ENCODE peak calls at places on chromosomes 7 and 10, in five cellular contexts. S, U, T, R and M are unnamed samples.

GRCh38 chr7:41881313-41882130 is 178.6 kb upstream of the INHBA start:
- DNase-seq in R (no peak), S (no peak), U (peak; percentile 46), T (no peak), M (no peak)

GRCh38 chr7:90599892-90600555 is 3.9 kb downstream of the CDK14 start:
- DNase-seq in S (no peak), R (no peak), U (no peak), T (no peak), M (no peak)

GRCh38 chr10:20631229-20631628 is 265.9 kb downstream of the NEBL start:
- DNase-seq in T (no peak), S (no peak), R (no peak), U (no peak), M (no peak)

GRCh38 chr10:32210306-32211045 is 136.5 kb downstream of the EPC1 start:
- DNase-seq in S (peak; percentile 78), T (peak; percentile 2), R (no peak), U (peak; percentile 24), M (no peak)

GRCh38 chr7:100435401-100436304 is 644 bp downstream of the PPP1R35 start:
- DNase-seq in S (peak; percentile 38), R (no peak), U (peak; percentile 64), T (no peak), M (peak; percentile 45)

GRCh38 chr10:94402204-94403033 is at the start of gene TBC1D12:
- DNase-seq in S (peak; percentile 99), U (peak; percentile 96), T (peak; percentile 88), R (peak; percentile 83), M (peak; percentile 94)

GRCh38 chr7:41130021-41130420 is 572.9 kb downstream of the INHBA start:
- DNase-seq in T (no peak), R (no peak), S (no peak), U (no peak), M (no peak)

GRCh38 chr10:126632705-126633104 is 37.8 kb downstream of the C10orf90 start:
- DNase-seq in R (no peak), T (no peak), S (no peak), U (no peak), M (no peak)

GRCh38 chr10:23100331-23101030 is 5.1 kb downstream of the MSRB2 start:
- DNase-seq in S (no peak), R (no peak), U (no peak), T (no peak), M (no peak)

GRCh38 chr7:115937960-115938359 is 92.6 kb downstream of the TFEC start:
- DNase-seq in U (no peak), T (no peak), R (no peak), S (no peak), M (no peak)

GRCh38 chr7:8582723-8583122 is 149.3 kb downstream of the NXPH1 start:
- DNase-seq in S (no peak), U (no peak), T (no peak), R (no peak), M (no peak)

GRCh38 chr10:123150229-123150985 is 2.5 kb downstream of the HMX2 start:
- DNase-seq in S (no peak), T (no peak), R (no peak), U (no peak), M (peak; percentile 11)

GRCh38 chr10:70791390-70792039 is 6.3 kb upstream of the TBATA start:
- DNase-seq in U (no peak), R (no peak), T (no peak), S (no peak), M (no peak)

GRCh38 chr7:44098092-44099068 is 5.8 kb upstream of the AEBP1 start:
- DNase-seq in T (no peak), S (no peak), R (no peak), U (no peak), M (no peak)

GRCh38 chr10:104120061-104120460 is 1.9 kb upstream of the SFR1 start:
- DNase-seq in R (no peak), U (no peak), T (no peak), S (no peak), M (no peak)

GRCh38 chr7:78189762-78190161 is 391.2 kb downstream of the PHTF2 start:
- DNase-seq in T (no peak), R (no peak), S (no peak), U (no peak), M (no peak)

GRCh38 chr7:70371652-70372051 is 760.3 kb upstream of the GALNT17 start:
- DNase-seq in U (no peak), T (no peak), R (no peak), S (no peak), M (no peak)

GRCh38 chr7:132092106-132092505 is 484.2 kb downstream of the PLXNA4 start:
- DNase-seq in S (no peak), T (no peak), R (no peak), U (no peak), M (no peak)

GRCh38 chr10:8614054-8614565 is 559.6 kb downstream of the GATA3 start:
- DNase-seq in T (no peak), U (no peak), S (no peak), R (no peak), M (no peak)

GRCh38 chr7:76383089-76383944 is 24.5 kb upstream of the YWHAG start:
- DNase-seq in S (peak; percentile 75), U (no peak), T (no peak), R (no peak), M (no peak)

GRCh38 chr7:19707240-19707639 is 1.6 kb downstream of the POLR1F start:
- DNase-seq in T (no peak), R (no peak), U (no peak), S (no peak), M (no peak)

GRCh38 chr7:155431711-155432110 is 26.2 kb upstream of the EN2 start:
- DNase-seq in R (no peak), S (no peak), U (no peak), T (no peak), M (no peak)

GRCh38 chr10:123870260-123870659 is 21.3 kb downstream of the CPXM2 start:
- DNase-seq in T (no peak), R (no peak), S (no peak), U (no peak), M (no peak)

GRCh38 chr10:21751341-21752310 is 217.6 kb downstream of the MLLT10 start:
- DNase-seq in U (peak; percentile 52), S (no peak), T (peak; percentile 66), R (no peak), M (no peak)

GRCh38 chr7:52634996-52635395 is 400.4 kb upstream of the POM121L12 start:
- DNase-seq in S (no peak), U (no peak), R (no peak), T (no peak), M (no peak)

GRCh38 chr7:10076661-10077300 is 896.9 kb upstream of the PHF14 start:
- DNase-seq in S (no peak), U (no peak), R (no peak), T (no peak), M (no peak)

GRCh38 chr7:99393363-99394187 is 14.8 kb downstream of the PDAP1 start:
- DNase-seq in R (no peak), U (no peak), T (peak; percentile 73), S (no peak), M (peak; percentile 66)

GRCh38 chr7:23394828-23395227 is 75.5 kb downstream of the IGF2BP3 start:
- DNase-seq in T (no peak), R (no peak), U (no peak), S (no peak), M (no peak)

DNA sequence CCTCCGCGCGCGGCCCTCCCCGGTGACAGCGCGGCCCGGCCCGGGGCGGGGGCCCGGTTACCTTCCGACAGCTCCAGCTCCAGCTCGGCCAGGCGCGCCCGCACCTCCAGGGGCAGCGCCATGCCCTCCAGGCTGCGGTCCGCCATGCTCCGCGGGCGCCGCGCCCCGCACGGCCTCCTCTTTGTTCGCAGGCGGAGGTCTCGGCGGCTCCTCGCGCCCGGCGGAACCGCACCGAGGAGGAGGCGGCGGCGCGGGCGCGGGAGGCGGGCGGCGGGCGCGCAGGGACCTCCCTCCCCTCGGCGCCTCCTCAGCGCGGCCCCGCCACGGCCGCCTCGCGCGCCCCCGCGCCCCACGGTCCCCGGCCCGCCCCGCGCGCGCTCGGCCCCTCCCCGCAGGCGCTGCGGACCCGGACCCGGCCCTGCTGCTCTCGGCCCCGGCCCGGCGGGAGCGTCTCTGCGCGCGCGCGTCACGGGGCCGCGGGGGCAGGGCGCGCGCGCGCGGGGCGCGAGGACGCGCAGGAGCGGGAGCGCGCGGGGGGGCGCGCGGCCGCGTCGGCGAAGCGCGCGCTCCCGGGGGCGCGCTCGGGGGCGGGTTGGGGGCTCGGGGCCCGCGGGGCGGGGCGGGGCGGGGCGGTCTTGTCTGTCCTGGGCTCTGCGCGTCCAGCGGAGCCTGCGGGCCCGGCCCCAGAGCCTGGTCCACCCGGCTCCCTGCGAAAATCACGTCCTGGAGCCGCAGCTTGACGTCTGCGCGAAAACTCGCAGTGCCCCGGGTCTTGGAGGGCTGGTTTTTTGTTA is at the start of gene DIP2C:
- DNase-seq in T (no peak), U (peak; percentile 67), R (peak; percentile 54), S (peak; percentile 62), M (peak; percentile 79)
- TF ChIP-seq POLR2A in T (peak; percentile 70), U (no peak), R (peak; percentile 26), S (peak; percentile 27), M (no peak)

GRCh38 chr7:80678703-80679102 is 40.3 kb downstream of the CD36 start:
- DNase-seq in R (no peak), U (no peak), S (no peak), T (no peak), M (no peak)
- TF ChIP-seq POLR2A in R (no peak), U (no peak), S (no peak), T (no peak), M (no peak)

GRCh38 chr10:95664543-95664942 is 8.0 kb upstream of the ALDH18A1 start:
- DNase-seq in R (no peak), T (no peak), S (no peak), U (no peak), M (no peak)
- TF ChIP-seq POLR2A in R (no peak), T (no peak), S (no peak), U (no peak), M (no peak)

GRCh38 chr7:150453892-150454291 is 3.5 kb downstream of the GIMAP8 start:
- DNase-seq in S (no peak), U (no peak), R (no peak), T (no peak), M (no peak)

GRCh38 chr7:150451097-150451793 is 815 bp downstream of the GIMAP8 start:
- DNase-seq in S (no peak), T (no peak), U (peak; percentile 57), R (no peak), M (no peak)

GRCh38 chr7:150453186-150453585 is 2.8 kb downstream of the GIMAP8 start:
- DNase-seq in T (no peak), U (no peak), S (no peak), R (no peak), M (no peak)

GRCh38 chr7:150450491-150450992 is at the start of gene GIMAP8:
- DNase-seq in U (peak; percentile 48), R (no peak), S (no peak), T (no peak), M (peak; percentile 53)

DNA sequence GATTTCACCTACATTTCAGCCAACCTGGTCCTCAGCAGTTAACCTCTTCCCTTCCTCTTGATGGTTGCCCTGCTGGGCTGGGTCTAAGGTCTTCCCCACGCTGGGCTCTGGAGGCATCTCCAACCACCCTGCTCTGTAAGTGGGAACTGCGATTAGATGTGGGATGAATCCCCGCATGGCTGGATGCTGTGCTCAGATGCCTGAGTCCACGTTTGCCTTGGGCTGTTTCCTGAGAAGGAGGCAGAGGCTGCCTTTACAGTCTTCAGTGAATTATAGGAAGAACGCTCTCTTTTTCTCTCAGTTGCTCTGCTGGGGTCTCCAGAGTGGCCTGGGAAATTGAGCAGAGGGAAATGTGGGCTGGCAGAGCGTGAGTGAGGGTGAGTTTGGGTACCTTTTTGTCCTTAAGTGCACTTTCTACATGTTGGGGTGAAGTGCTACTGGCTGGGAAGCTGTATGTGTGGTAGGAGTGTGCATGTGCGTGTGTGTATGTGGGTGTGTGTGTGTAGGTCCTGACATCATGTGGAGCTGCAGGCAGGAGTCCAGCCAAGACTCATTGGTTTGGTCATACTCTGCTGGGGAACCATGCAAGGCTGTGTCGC is 1.5 kb downstream of the GIMAP8 start:
- DNase-seq in T (no peak), S (no peak), U (no peak), R (no peak), M (no peak)
- TF ChIP-seq POLR2A in T (no peak), S (no peak), U (no peak), R (no peak), M (no peak)